ENCODE peak calls at places on chromosome 15, in nine cellular contexts. O is transverse colon, P is right atrium auricular region, C is right lobe of liver, R is RWPE1, W is uterus, J is endodermal cell, X is Peyer's patch, Z is endothelial cell of umbilical vein. V is an unnamed sample.

GRCh38 chr15:75640483-75641175 is 605 bp upstream of the IMP3 start:
- DNase-seq in O (no peak), P (no peak), C (peak), R (no peak), W (no peak), J (no peak), X (peak), Z (peak), V (no peak)

GRCh38 chr15:50880221-50880620 is 28.3 kb upstream of the AP4E1 start:
- DNase-seq in O (no peak), P (no peak), C (no peak), R (no peak), W (no peak), J (no peak), X (no peak), Z (no peak), V (no peak)

GRCh38 chr15:58626378-58626777 is 123.1 kb downstream of the ADAM10 start:
- DNase-seq in O (no peak), P (no peak), C (no peak), R (no peak), W (no peak), J (no peak), X (no peak), Z (no peak), V (no peak)

GRCh38 chr15:72318408-72318942 is 1.5 kb downstream of the CELF6 start:
- DNase-seq in O (no peak), P (peak), C (no peak), R (no peak), W (no peak), J (no peak), X (no peak), Z (no peak), V (no peak)

GRCh38 chr15:90819390-90819789 is 49.0 kb upstream of the FURIN start:
- DNase-seq in O (no peak), P (no peak), C (peak), R (no peak), W (no peak), J (no peak), X (no peak), Z (no peak), V (no peak)

GRCh38 chr15:83843511-83843910 is 189.6 kb downstream of the ADAMTSL3 start:
- DNase-seq in O (no peak), P (peak), C (no peak), R (no peak), W (peak), J (no peak), X (no peak), Z (no peak), V (peak)

GRCh38 chr15:32919749-32920414 is 202.1 kb downstream of the GREM1 start:
- DNase-seq in O (no peak), P (no peak), C (no peak), R (no peak), W (no peak), J (no peak), X (no peak), Z (no peak), V (peak)

GRCh38 chr15:91515188-91515754 is 338.2 kb upstream of the SLCO3A1 start:
- DNase-seq in O (no peak), P (peak), C (no peak), R (peak), W (peak), J (no peak), X (no peak), Z (peak), V (peak)

GRCh38 chr15:78663703-78664102 is 22.7 kb upstream of the CHRNB4 start:
- DNase-seq in O (no peak), P (no peak), C (no peak), R (no peak), W (no peak), J (no peak), X (no peak), Z (no peak), V (no peak)

GRCh38 chr15:64019764-64020163 is 26.5 kb downstream of the DAPK2 start:
- DNase-seq in O (peak), P (no peak), C (peak), R (no peak), W (no peak), J (no peak), X (no peak), Z (peak), V (no peak)

GRCh38 chr15:28977377-28978010 is 91.7 kb downstream of the APBA2 start:
- DNase-seq in O (no peak), P (peak), C (no peak), R (peak), W (no peak), J (peak), X (no peak), Z (peak), V (peak)

GRCh38 chr15:34101366-34102174 is at the start of the genes EMC7 and PGBD4:
- DNase-seq in O (peak), P (peak), C (peak), R (peak), W (peak), J (peak), X (peak), Z (peak), V (peak)

GRCh38 chr15:64426845-64427465 is 33.4 kb upstream of the ZNF609 start:
- DNase-seq in O (no peak), P (no peak), C (no peak), R (no peak), W (no peak), J (no peak), X (no peak), Z (peak), V (peak)

GRCh38 chr15:59873873-59874272 is 130.2 kb upstream of the FOXB1 start:
- DNase-seq in O (no peak), P (no peak), C (no peak), R (no peak), W (no peak), J (no peak), X (no peak), Z (no peak), V (no peak)

GRCh38 chr15:85690546-85691226 is 104.0 kb downstream of the KLHL25 start:
- DNase-seq in O (no peak), P (no peak), C (no peak), R (no peak), W (no peak), J (no peak), X (no peak), Z (peak), V (no peak)

GRCh38 chr15:61996056-61996635 is 64.1 kb downstream of the VPS13C start:
- DNase-seq in O (no peak), P (no peak), C (no peak), R (no peak), W (no peak), J (no peak), X (no peak), Z (no peak), V (no peak)

GRCh38 chr15:62569460-62570404 is 404.6 kb upstream of the C2CD4B start:
- DNase-seq in O (peak), P (peak), C (peak), R (peak), W (no peak), J (no peak), X (no peak), Z (no peak), V (peak)

GRCh38 chr15:73955851-73956250 is 29.6 kb downstream of the LOXL1 start:
- DNase-seq in O (no peak), P (no peak), C (no peak), R (no peak), W (no peak), J (no peak), X (no peak), Z (no peak), V (no peak)

GRCh38 chr15:85838655-85839054 is 43.9 kb upstream of the KLHL25 start:
- DNase-seq in O (peak), P (no peak), C (no peak), R (no peak), W (no peak), J (no peak), X (no peak), Z (no peak), V (no peak)

GRCh38 chr15:27671794-27672438 is 427.2 kb downstream of the OCA2 start:
- DNase-seq in O (no peak), P (no peak), C (no peak), R (no peak), W (no peak), J (no peak), X (no peak), Z (no peak), V (no peak)

GRCh38 chr15:58805095-58805494 is 34.0 kb downstream of the MINDY2 start:
- DNase-seq in O (no peak), P (no peak), C (no peak), R (no peak), W (no peak), J (no peak), X (no peak), Z (no peak), V (no peak)

GRCh38 chr15:65059369-65059750 is 8.4 kb downstream of the RASL12 start:
- DNase-seq in O (no peak), P (no peak), C (no peak), R (no peak), W (no peak), J (no peak), X (no peak), Z (no peak), V (no peak)

GRCh38 chr15:69648775-69649735 is 196.4 kb downstream of the RPLP1 start:
- DNase-seq in O (no peak), P (no peak), C (peak), R (peak), W (no peak), J (peak), X (no peak), Z (no peak), V (no peak)

GRCh38 chr15:100054539-100054938 is 287.2 kb downstream of the ADAMTS17 start:
- DNase-seq in O (no peak), P (no peak), C (no peak), R (no peak), W (no peak), J (no peak), X (no peak), Z (no peak), V (no peak)

GRCh38 chr15:68608206-68608843 is 29.5 kb downstream of the CORO2B start:
- DNase-seq in O (peak), P (peak), C (peak), R (no peak), W (peak), J (no peak), X (no peak), Z (peak), V (no peak)

GRCh38 chr15:35206060-35206675 is 121.1 kb upstream of the NANOGP8 start:
- DNase-seq in O (no peak), P (no peak), C (no peak), R (no peak), W (no peak), J (no peak), X (no peak), Z (peak), V (no peak)

GRCh38 chr15:68410466-68411200 is 21.3 kb downstream of the ITGA11 start:
- DNase-seq in O (no peak), P (peak), C (peak), R (no peak), W (peak), J (no peak), X (no peak), Z (no peak), V (no peak)

GRCh38 chr15:57367556-57367955 is 8.7 kb upstream of the CGNL1 start:
- DNase-seq in O (no peak), P (no peak), C (no peak), R (no peak), W (no peak), J (no peak), X (no peak), Z (no peak), V (no peak)

GRCh38 chr15:67611803-67612369 is 69.4 kb downstream of the MAP2K5 start:
- DNase-seq in O (no peak), P (no peak), C (no peak), R (no peak), W (no peak), J (no peak), X (no peak), Z (peak), V (no peak)

GRCh38 chr15:41817327-41817726 is 10.6 kb upstream of the JMJD7 start:
- DNase-seq in O (no peak), P (no peak), C (no peak), R (no peak), W (no peak), J (no peak), X (no peak), Z (no peak), V (no peak)

GRCh38 chr15:41812820-41813375 is 15.0 kb upstream of the JMJD7 start:
- DNase-seq in O (no peak), P (no peak), C (no peak), R (no peak), W (no peak), J (no peak), X (no peak), Z (no peak), V (no peak)

GRCh38 chr15:41813426-41813825 is 14.5 kb upstream of the JMJD7 start:
- DNase-seq in O (no peak), P (no peak), C (no peak), R (no peak), W (no peak), J (no peak), X (no peak), Z (no peak), V (no peak)

GRCh38 chr15:41816788-41817187 is 11.1 kb upstream of the JMJD7 start:
- DNase-seq in O (no peak), P (no peak), C (no peak), R (no peak), W (no peak), J (no peak), X (no peak), Z (no peak), V (no peak)

DNA sequence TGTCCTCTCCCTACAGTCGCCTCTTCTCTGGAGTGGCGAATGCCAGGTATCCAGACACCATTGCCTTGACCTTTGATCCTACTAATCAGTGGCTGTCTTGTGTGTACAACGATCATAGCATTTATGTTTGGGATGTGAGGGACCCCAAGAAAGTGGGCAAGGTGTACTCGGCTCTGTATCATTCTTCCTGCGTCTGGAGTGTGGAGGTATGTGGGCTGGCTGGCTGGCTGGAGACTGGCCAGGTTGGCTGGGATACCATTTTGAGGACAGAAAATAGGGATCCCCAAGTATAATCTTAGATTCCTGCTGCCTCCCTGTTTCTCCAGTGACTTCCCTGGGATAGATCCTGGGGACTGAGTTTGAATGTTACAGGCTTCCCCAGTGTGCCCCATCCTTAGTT is 13.4 kb upstream of the JMJD7 start:
- DNase-seq in O (no peak), P (no peak), C (no peak), R (no peak), W (no peak), J (no peak), X (no peak), Z (no peak), V (no peak)
- TF ChIP-seq CTCF in O (no peak), P (no peak), C (no peak), R (no peak), W (no peak), J (no peak), X (no peak), Z (no peak), V (no peak)

GRCh38 chr15:101099183-101099582 is 152.7 kb downstream of the CHSY1 start:
- DNase-seq in O (no peak), P (no peak), C (no peak), R (no peak), W (no peak), J (no peak), X (no peak), Z (no peak), V (no peak)

GRCh38 chr15:101102746-101103145 is 149.1 kb downstream of the CHSY1 start:
- DNase-seq in O (no peak), P (no peak), C (no peak), R (no peak), W (no peak), J (no peak), X (no peak), Z (no peak), V (no peak)

GRCh38 chr15:101100118-101100517 is 151.7 kb downstream of the CHSY1 start:
- DNase-seq in O (no peak), P (no peak), C (no peak), R (no peak), W (no peak), J (no peak), X (no peak), Z (no peak), V (no peak)

GRCh38 chr15:101101676-101102075 is 150.2 kb downstream of the CHSY1 start:
- DNase-seq in O (no peak), P (no peak), C (no peak), R (no peak), W (no peak), J (no peak), X (no peak), Z (no peak), V (no peak)

GRCh38 chr15:101100593-101101442 is 151.0 kb downstream of the CHSY1 start:
- DNase-seq in O (no peak), P (no peak), C (no peak), R (no peak), W (no peak), J (peak), X (no peak), Z (no peak), V (no peak)
- TF ChIP-seq CTCF in O (no peak), P (peak), C (no peak), R (no peak), W (no peak), J (no peak), X (no peak), Z (peak), V (no peak)

DNA sequence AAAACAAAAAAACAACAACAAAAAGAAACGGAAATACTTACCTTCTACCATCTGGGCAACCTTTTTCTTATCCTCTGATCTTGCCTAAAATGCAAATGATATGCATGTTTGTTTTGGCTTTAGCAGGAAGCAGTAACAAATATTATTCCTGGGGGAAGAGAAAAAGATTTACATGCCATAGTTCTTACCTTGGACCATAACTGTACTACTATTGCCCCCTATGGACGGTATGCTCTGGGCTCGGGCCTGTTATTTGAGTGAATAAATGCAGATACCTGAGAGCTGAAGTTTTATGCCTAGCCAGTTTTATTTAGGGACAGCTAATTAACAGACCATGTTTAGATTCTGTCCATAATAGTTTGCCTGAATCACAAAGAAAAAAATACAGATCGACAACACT is 12.6 kb upstream of the STARD5 start:
- DNase-seq in O (no peak), P (peak), C (no peak), R (peak), W (no peak), J (no peak), X (peak), Z (peak), V (no peak)
- TF ChIP-seq CTCF in O (no peak), P (peak), C (peak), R (no peak), W (no peak), J (peak), X (peak), Z (no peak), V (peak)

GRCh38 chr15:76905855-76906254 is 715 bp upstream of the SCAPER start:
- DNase-seq in O (no peak), P (no peak), C (no peak), R (no peak), W (no peak), J (no peak), X (no peak), Z (no peak), V (no peak)

GRCh38 chr15:76903251-76903681 is 1.9 kb downstream of the SCAPER start:
- DNase-seq in O (no peak), P (no peak), C (no peak), R (no peak), W (no peak), J (no peak), X (no peak), Z (peak), V (peak)

GRCh38 chr15:76904461-76905012 is 603 bp downstream of the SCAPER start:
- DNase-seq in O (peak), P (no peak), C (peak), R (peak), W (no peak), J (peak), X (peak), Z (peak), V (no peak)

GRCh38 chr15:76901965-76902364 is 3.2 kb downstream of the SCAPER start:
- DNase-seq in O (no peak), P (no peak), C (no peak), R (no peak), W (no peak), J (no peak), X (no peak), Z (no peak), V (no peak)

DNA sequence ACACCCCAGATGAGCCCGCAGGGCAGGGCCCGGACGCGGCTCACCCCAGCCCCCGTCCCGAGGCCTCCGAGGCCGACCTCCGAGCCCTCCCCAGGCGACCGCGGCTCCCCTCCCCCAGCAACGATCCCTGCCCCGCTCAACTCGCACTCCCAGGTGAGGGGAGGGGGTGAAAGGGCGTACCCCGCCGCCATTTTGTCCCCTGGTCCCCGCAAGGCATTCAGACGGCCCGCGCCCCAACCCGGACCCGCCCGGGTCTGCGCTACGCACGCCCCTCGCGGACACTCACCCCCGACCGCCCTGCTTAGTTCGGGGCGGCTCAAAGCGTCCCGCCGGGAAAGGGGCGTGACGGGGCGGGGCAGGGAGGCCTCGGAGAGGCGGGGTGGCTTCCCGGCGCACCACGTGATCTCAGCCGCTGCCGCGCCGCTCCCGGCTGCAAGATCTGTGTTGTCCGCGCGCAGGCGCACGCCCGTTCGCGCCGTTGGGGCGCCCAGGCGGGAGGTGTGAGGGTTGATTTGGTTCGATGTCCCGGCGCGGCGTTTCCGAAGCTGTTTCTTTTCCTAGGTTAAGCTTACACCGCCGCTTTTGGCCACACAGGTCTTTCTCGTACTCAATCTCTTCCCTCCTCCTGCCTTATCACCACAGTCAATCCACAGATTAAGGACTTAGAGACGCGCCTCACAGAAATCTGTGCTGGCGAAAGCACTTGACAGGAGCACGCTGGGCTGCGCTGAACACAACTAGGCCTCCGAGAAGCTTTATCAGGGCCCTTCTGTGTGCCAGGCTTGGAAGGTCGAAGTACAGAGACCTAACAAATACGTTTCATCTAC is at the start of gene SCAPER:
- DNase-seq in O (peak), P (peak), C (peak), R (peak), W (peak), J (peak), X (peak), Z (peak), V (peak)
- TF ChIP-seq CTCF in O (no peak), P (no peak), C (peak), R (no peak), W (peak), J (no peak), X (no peak), Z (no peak), V (no peak)

DNA sequence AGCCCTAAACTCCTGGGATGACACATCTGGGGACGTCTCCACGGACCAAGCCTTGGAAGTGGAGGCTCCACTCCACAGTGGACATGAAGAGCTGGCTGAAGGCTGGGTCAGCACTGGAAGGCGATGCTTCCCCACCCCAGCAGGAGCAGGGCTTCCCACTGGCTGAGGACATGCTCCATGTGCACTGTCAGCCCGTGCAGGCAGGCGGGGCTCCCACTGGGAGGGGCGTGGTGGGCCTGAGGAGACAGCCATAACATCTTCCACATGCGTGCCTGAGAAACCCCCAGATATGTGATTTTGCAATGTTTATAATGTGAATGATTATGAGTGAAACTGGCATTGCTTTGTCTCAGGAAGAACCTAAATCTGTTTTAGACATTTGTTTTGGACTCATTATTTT is 231.3 kb downstream of the KLF13 start:
- DNase-seq in O (no peak), P (no peak), C (no peak), R (no peak), W (no peak), J (no peak), X (no peak), Z (no peak), V (no peak)
- TF ChIP-seq CTCF in O (no peak), P (no peak), C (no peak), R (no peak), W (no peak), J (no peak), X (no peak), Z (no peak), V (no peak)

V was measured in AG09319.